ENCODE peak calls at places on chromosomes 7 and 10, in seven cellular contexts. F, Q, C, O, G, L and T are unnamed samples. For H3K4me1, the result is how much of the 10 kb centered on the place peaks cover.

GRCh38 chr7:29598607-29599006 is 35.0 kb downstream of the PRR15 start:
- DNase-seq in O (peak), Q (no peak), G (no peak), L (no peak), C (no peak), F (no peak), T (no peak)

GRCh38 chr10:131773989-131774343 is 126.8 kb upstream of the PPP2R2D start:
- DNase-seq in C (no peak), L (no peak), Q (no peak), G (no peak), O (no peak), F (no peak), T (no peak)

GRCh38 chr7:100166317-100166940 is 2.0 kb downstream of the GAL3ST4 start:
- DNase-seq in O (no peak), G (no peak), C (no peak), L (no peak), F (no peak), Q (no peak), T (no peak)

GRCh38 chr7:7816816-7817536 is 98.6 kb upstream of the RPA3 start:
- DNase-seq in L (no peak), O (peak), F (no peak), Q (no peak), C (no peak), G (no peak), T (no peak)

GRCh38 chr7:79504607-79505389 is 51.3 kb upstream of the MAGI2 start:
- DNase-seq in C (no peak), G (no peak), F (no peak), O (peak), Q (no peak), L (no peak), T (peak)

GRCh38 chr7:138864667-138865066 is 66.7 kb upstream of the ATP6V0A4 start:
- DNase-seq in C (peak), G (peak), O (peak), Q (peak), L (no peak), F (peak), T (peak)

GRCh38 chr10:44180321-44181154 is 204.4 kb downstream of the CXCL12 start:
- DNase-seq in C (peak), Q (no peak), F (no peak), L (no peak), O (peak), G (peak), T (peak)

GRCh38 chr10:72329290-72330058 is 25.2 kb downstream of the DNAJB12 start:
- DNase-seq in C (no peak), G (no peak), Q (no peak), F (no peak), L (peak), O (no peak), T (no peak)

GRCh38 chr7:157980774-157981173 is 606.8 kb downstream of the PTPRN2 start:
- DNase-seq in Q (no peak), G (no peak), L (no peak), F (no peak), O (no peak), C (no peak), T (no peak)

GRCh38 chr7:108824840-108825540 is 255.3 kb downstream of the DNAJB9 start:
- DNase-seq in Q (no peak), O (peak), C (peak), L (no peak), G (peak), F (no peak), T (peak)

GRCh38 chr7:158655931-158656441 is 48.6 kb downstream of the NCAPG2 start:
- DNase-seq in O (peak), Q (no peak), C (no peak), L (no peak), F (no peak), G (no peak), T (no peak)

GRCh38 chr10:74282151-74282852 is 131.3 kb downstream of the ADK start:
- DNase-seq in F (no peak), C (peak), L (no peak), Q (no peak), O (peak), G (no peak), T (peak)

GRCh38 chr10:19719320-19719719 is 96.9 kb upstream of the PLXDC2 start:
- DNase-seq in F (no peak), L (no peak), Q (no peak), C (peak), G (no peak), O (peak), T (peak)

GRCh38 chr10:52677087-52677486 is 95.5 kb downstream of the MBL2 start:
- DNase-seq in F (no peak), L (no peak), C (no peak), Q (no peak), G (no peak), O (peak), T (peak)

GRCh38 chr10:48332871-48333216 is 26.4 kb downstream of the MAPK8 start:
- DNase-seq in L (no peak), G (no peak), Q (no peak), F (no peak), O (no peak), C (no peak), T (no peak)

GRCh38 chr7:150451097-150451793 is 815 bp downstream of the GIMAP8 start:
- DNase-seq in L (peak), G (no peak), C (no peak), O (no peak), Q (no peak), F (no peak), T (no peak)

GRCh38 chr10:90313548-90314325 is 544.1 kb downstream of the HTR7 start:
- DNase-seq in C (no peak), G (peak), L (no peak), Q (peak), O (peak), F (peak), T (no peak)

GRCh38 chr10:103350522-103351260 is at the start of gene PCGF6:
- DNase-seq in O (peak), L (peak), C (peak), Q (no peak), G (peak), F (no peak), T (peak)

GRCh38 chr7:150329331-150330106 is 6.2 kb upstream of the ACTR3C start:
- DNase-seq in Q (no peak), G (no peak), C (no peak), F (no peak), L (no peak), O (no peak), T (no peak)

GRCh38 chr7:117110480-117111315 is 157.4 kb downstream of the ST7 start:
- DNase-seq in F (no peak), C (no peak), L (no peak), O (no peak), G (no peak), Q (no peak), T (no peak)

GRCh38 chr10:15084502-15084922 is 4.1 kb downstream of the ACBD7 start:
- DNase-seq in G (peak), L (no peak), O (peak), Q (no peak), F (peak), C (peak), T (peak)

GRCh38 chr10:50625663-50626062 is 1.9 kb upstream of the SGMS1 start:
- DNase-seq in O (no peak), L (no peak), C (peak), Q (no peak), F (no peak), G (no peak), T (peak)

GRCh38 chr7:1159933-1160664 is at the start of gene ZFAND2A:
- DNase-seq in O (peak), L (peak), C (peak), Q (peak), F (peak), G (peak), T (peak)

GRCh38 chr10:91907914-91908357 is 1.4 kb downstream of the FGFBP3 start:
- DNase-seq in C (no peak), L (no peak), O (no peak), Q (no peak), F (no peak), G (no peak), T (peak)

GRCh38 chr10:119251315-119251708 is 43.9 kb downstream of the GRK5 start:
- DNase-seq in F (no peak), C (peak), O (no peak), G (no peak), L (no peak), Q (no peak), T (peak)
- H3K4me1 ChIP-seq in F (under half), C (half or more), O (half or more), G (under half), L (under half), Q (under half), T (half or more)

GRCh38 chr10:111077715-111078504 is 1.1 kb downstream of the ADRA2A start:
- DNase-seq in C (no peak), Q (no peak), F (no peak), G (no peak), L (no peak), O (no peak), T (peak)
- TF ChIP-seq EZH2 in C (peak), Q (peak), F (no peak), G (peak), L (no peak), O (no peak), T (no peak)

GRCh38 chr10:11593612-11594011 is 17.8 kb downstream of the USP6NL start:
- DNase-seq in O (no peak), Q (no peak), L (no peak), F (no peak), G (no peak), C (no peak), T (no peak)

GRCh38 chr10:11589738-11590137 is 21.7 kb downstream of the USP6NL start:
- DNase-seq in C (no peak), F (no peak), G (no peak), L (no peak), Q (no peak), O (no peak), T (no peak)

GRCh38 chr10:11586170-11586569 is 25.3 kb downstream of the USP6NL start:
- DNase-seq in F (no peak), L (no peak), O (no peak), Q (no peak), C (peak), G (no peak), T (peak)

GRCh38 chr10:11587860-11588259 is 23.6 kb downstream of the USP6NL start:
- DNase-seq in O (peak), G (no peak), Q (no peak), F (peak), L (no peak), C (no peak), T (no peak)

DNA sequence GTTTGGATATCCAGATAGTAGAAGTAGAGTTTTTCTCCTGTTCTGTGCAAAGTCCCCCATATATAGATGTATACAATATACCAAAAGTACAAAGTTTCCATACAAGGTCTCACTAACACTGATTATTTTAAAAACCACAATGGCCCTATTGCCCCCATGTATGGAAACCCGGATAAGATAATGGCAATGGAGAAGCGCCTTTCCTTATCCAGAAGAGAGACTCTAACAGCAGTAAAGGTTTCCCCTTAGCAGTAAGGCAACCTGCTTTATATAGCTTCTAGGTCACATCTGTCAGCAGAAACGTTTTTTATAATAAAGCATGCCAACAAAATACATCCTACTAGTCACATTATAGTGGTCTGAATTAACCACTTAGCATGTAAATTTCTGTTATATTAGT is 22.6 kb downstream of the USP6NL start:
- DNase-seq in C (no peak), L (no peak), G (no peak), Q (no peak), O (no peak), F (no peak), T (no peak)
- H3K4me1 ChIP-seq in C (under half), L (under half), G (under half), Q (under half), O (under half), F (under half), T (under half)

DNA sequence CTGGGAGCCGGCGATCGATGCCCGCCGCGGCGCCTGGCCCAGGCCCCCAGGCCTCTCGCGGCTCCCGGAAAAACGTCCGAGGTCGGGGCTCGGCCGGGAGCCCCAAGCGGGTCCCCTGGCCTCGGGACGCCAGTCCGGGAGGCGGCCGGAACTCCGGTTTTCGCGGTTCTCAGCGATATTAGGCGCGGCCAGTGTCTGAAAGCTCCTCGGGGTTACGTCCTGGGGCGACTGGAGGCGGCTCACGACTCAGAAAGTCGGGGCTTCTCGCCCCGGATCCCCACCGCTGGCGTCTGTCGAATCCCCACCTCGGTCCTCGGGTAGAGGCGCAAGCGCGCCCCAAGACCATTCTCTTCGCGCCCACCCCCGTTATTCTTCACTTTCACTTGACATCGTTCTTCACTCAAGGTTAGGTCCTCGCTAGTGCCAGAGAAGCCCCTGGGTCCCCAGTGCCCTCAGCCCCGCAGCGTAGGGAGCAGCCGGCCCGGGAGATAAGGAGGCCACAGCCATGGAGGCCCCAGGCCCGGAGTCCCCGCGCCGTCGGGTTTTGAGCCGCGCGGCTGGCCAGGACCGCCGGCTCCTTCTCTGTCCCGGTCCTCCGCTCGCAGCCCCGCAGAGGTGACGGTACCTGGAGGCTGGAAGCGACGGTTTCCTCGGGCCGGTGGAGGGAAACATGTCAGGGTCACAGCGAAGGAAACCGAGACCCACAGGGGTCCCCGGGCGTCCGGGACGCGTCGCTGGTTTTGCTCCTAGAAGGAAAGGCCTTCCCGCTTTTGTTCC is 35.2 kb upstream of the EBLN1 start:
- DNase-seq in F (no peak), O (no peak), C (peak), L (no peak), Q (no peak), G (no peak), T (peak)
- TF ChIP-seq EZH2 in F (no peak), O (no peak), C (no peak), L (no peak), Q (no peak), G (no peak), T (no peak)

GRCh38 chr7:55108818-55109217 is 90.0 kb downstream of the EGFR start:
- DNase-seq in Q (no peak), L (no peak), G (no peak), O (peak), C (no peak), F (no peak), T (no peak)
- H3K4me1 ChIP-seq in Q (half or more), L (under half), G (half or more), O (under half), C (under half), F (half or more), T (half or more)